ENCODE peak calls at places on chromosomes 13 and 19, in four cellular contexts. One of them, this sample, is unnamed. For H3K4me1 and H3K36me3, the result is how much of the 10 kb centered on the place peaks cover.

GRCh38 chr13:42330991-42331390 is 59.0 kb downstream of the AKAP11 start:
- DNase-seq in pancreas: no peak
- DNase-seq in body of pancreas: no peak
- DNase-seq in mucosa of descending colon: no peak
- DNase-seq in this sample: no peak

GRCh38 chr13:101673360-101674105 is 221.1 kb downstream of the ITGBL1 start:
- DNase-seq in pancreas: no peak
- DNase-seq in body of pancreas: no peak
- DNase-seq in mucosa of descending colon: no peak
- DNase-seq in this sample: no peak

GRCh38 chr13:40103864-40104263 is 448.4 kb downstream of the COG6 start:
- DNase-seq in pancreas: no peak
- DNase-seq in body of pancreas: no peak
- DNase-seq in mucosa of descending colon: no peak
- DNase-seq in this sample: no peak

GRCh38 chr19:42634409-42635232 is 39.9 kb upstream of the CEACAM8 start:
- DNase-seq in pancreas: no peak
- DNase-seq in body of pancreas: peak
- DNase-seq in mucosa of descending colon: peak
- DNase-seq in this sample: no peak

GRCh38 chr13:40272776-40273139 is 393.7 kb downstream of the FOXO1 start:
- DNase-seq in pancreas: no peak
- DNase-seq in body of pancreas: no peak
- DNase-seq in mucosa of descending colon: no peak
- DNase-seq in this sample: no peak

GRCh38 chr13:84445776-84446175 is 563.5 kb upstream of the SLITRK1 start:
- DNase-seq in pancreas: no peak
- DNase-seq in body of pancreas: no peak
- DNase-seq in mucosa of descending colon: no peak
- DNase-seq in this sample: no peak

GRCh38 chr19:19566306-19566705 is 28.2 kb downstream of the CILP2 start:
- DNase-seq in pancreas: no peak
- DNase-seq in body of pancreas: no peak
- DNase-seq in mucosa of descending colon: no peak
- DNase-seq in this sample: no peak

GRCh38 chr13:38530492-38530891 is 156.4 kb upstream of the FREM2 start:
- DNase-seq in pancreas: no peak
- DNase-seq in body of pancreas: peak
- DNase-seq in mucosa of descending colon: no peak
- DNase-seq in this sample: no peak

GRCh38 chr13:100533588-100534041 is 55.0 kb downstream of the GGACT start:
- DNase-seq in pancreas: no peak
- DNase-seq in body of pancreas: peak
- DNase-seq in mucosa of descending colon: peak
- DNase-seq in this sample: no peak

GRCh38 chr19:45922281-45922680 is 7.7 kb upstream of the NANOS2 start:
- DNase-seq in pancreas: no peak
- DNase-seq in body of pancreas: no peak
- DNase-seq in mucosa of descending colon: no peak
- DNase-seq in this sample: no peak

GRCh38 chr13:113836917-113837553 is 26.8 kb downstream of the GAS6 start:
- DNase-seq in pancreas: no peak
- DNase-seq in body of pancreas: peak
- DNase-seq in mucosa of descending colon: peak
- DNase-seq in this sample: peak

GRCh38 chr19:42155796-42156195 is 23.6 kb upstream of the POU2F2 start:
- DNase-seq in pancreas: no peak
- DNase-seq in body of pancreas: no peak
- DNase-seq in mucosa of descending colon: no peak
- DNase-seq in this sample: no peak

GRCh38 chr19:46727036-46727501 is 10.2 kb upstream of the PRKD2 start:
- DNase-seq in pancreas: peak
- DNase-seq in body of pancreas: no peak
- DNase-seq in mucosa of descending colon: no peak
- DNase-seq in this sample: no peak

GRCh38 chr19:8915997-8916396 is 83.8 kb downstream of the MBD3L1 start:
- DNase-seq in pancreas: no peak
- DNase-seq in body of pancreas: no peak
- DNase-seq in mucosa of descending colon: no peak
- DNase-seq in this sample: no peak

GRCh38 chr13:73499685-73500084 is 440.9 kb downstream of the KLF5 start:
- DNase-seq in pancreas: no peak
- DNase-seq in body of pancreas: no peak
- DNase-seq in mucosa of descending colon: peak
- DNase-seq in this sample: no peak

GRCh38 chr19:679418-680286 is 3.5 kb downstream of the FSTL3 start:
- DNase-seq in pancreas: peak
- DNase-seq in body of pancreas: peak
- DNase-seq in mucosa of descending colon: peak
- DNase-seq in this sample: no peak

GRCh38 chr19:54309811-54310210 is 3.2 kb downstream of the LILRA5 start:
- DNase-seq in pancreas: no peak
- DNase-seq in body of pancreas: no peak
- DNase-seq in mucosa of descending colon: no peak
- DNase-seq in this sample: no peak

GRCh38 chr19:36032251-36033104 is at the start of gene CLIP3:
- DNase-seq in pancreas: peak
- DNase-seq in body of pancreas: peak
- DNase-seq in mucosa of descending colon: no peak
- DNase-seq in this sample: no peak

GRCh38 chr13:73922728-73923393 is 211.3 kb downstream of the KLF12 start:
- DNase-seq in pancreas: no peak
- DNase-seq in body of pancreas: no peak
- DNase-seq in mucosa of descending colon: no peak
- DNase-seq in this sample: no peak

GRCh38 chr19:52898101-52898500 is 666 bp upstream of the ZNF320 start:
- DNase-seq in pancreas: no peak
- DNase-seq in body of pancreas: no peak
- DNase-seq in mucosa of descending colon: peak
- DNase-seq in this sample: no peak

GRCh38 chr19:7333198-7334118 is 15.3 kb upstream of the ARHGEF18 start:
- DNase-seq in pancreas: peak
- DNase-seq in body of pancreas: peak
- DNase-seq in mucosa of descending colon: no peak
- DNase-seq in this sample: no peak

GRCh38 chr19:31135841-31136240 is 213.4 kb downstream of the TSHZ3 start:
- DNase-seq in pancreas: no peak
- DNase-seq in body of pancreas: no peak
- DNase-seq in mucosa of descending colon: no peak
- DNase-seq in this sample: no peak

GRCh38 chr13:41199061-41199460 is 4.7 kb upstream of the KBTBD7 start:
- DNase-seq in pancreas: no peak
- DNase-seq in body of pancreas: no peak
- DNase-seq in mucosa of descending colon: no peak
- DNase-seq in this sample: no peak

GRCh38 chr19:55600336-55601028 is 394 bp downstream of the ZNF524 start:
- DNase-seq in pancreas: no peak
- DNase-seq in body of pancreas: peak
- DNase-seq in mucosa of descending colon: no peak
- DNase-seq in this sample: no peak

GRCh38 chr19:55069137-55069858 is 6.3 kb upstream of the RDH13 start:
- DNase-seq in pancreas: no peak
- DNase-seq in body of pancreas: peak
- DNase-seq in mucosa of descending colon: peak
- DNase-seq in this sample: peak

GRCh38 chr13:109151696-109152095 is 522.3 kb downstream of the MYO16 start:
- DNase-seq in pancreas: no peak
- DNase-seq in body of pancreas: no peak
- DNase-seq in mucosa of descending colon: no peak
- DNase-seq in this sample: no peak

GRCh38 chr19:23991170-23991569 is 76.5 kb downstream of the ZNF726 start:
- DNase-seq in pancreas: no peak
- DNase-seq in body of pancreas: peak
- DNase-seq in mucosa of descending colon: peak
- DNase-seq in this sample: no peak

GRCh38 chr19:18446811-18447359 is 9.0 kb upstream of the ISYNA1 start:
- DNase-seq in pancreas: no peak
- DNase-seq in body of pancreas: no peak
- DNase-seq in mucosa of descending colon: no peak
- DNase-seq in this sample: no peak

GRCh38 chr19:45468159-45468651 is 409 bp downstream of the FOSB start:
- DNase-seq in pancreas: peak
- DNase-seq in body of pancreas: peak
- DNase-seq in mucosa of descending colon: no peak
- DNase-seq in this sample: no peak

GRCh38 chr13:72120632-72121031 is 253.6 kb upstream of the DACH1 start:
- DNase-seq in pancreas: no peak
- DNase-seq in body of pancreas: no peak
- DNase-seq in mucosa of descending colon: no peak
- DNase-seq in this sample: no peak

GRCh38 chr13:111288276-111288675 is 32.2 kb upstream of the TEX29 start:
- DNase-seq in pancreas: no peak
- DNase-seq in body of pancreas: no peak
- DNase-seq in mucosa of descending colon: no peak
- DNase-seq in this sample: no peak

GRCh38 chr13:110433014-110433413 is 125.9 kb downstream of the COL4A2 start:
- DNase-seq in pancreas: no peak
- DNase-seq in body of pancreas: no peak
- DNase-seq in mucosa of descending colon: no peak
- DNase-seq in this sample: no peak

DNA sequence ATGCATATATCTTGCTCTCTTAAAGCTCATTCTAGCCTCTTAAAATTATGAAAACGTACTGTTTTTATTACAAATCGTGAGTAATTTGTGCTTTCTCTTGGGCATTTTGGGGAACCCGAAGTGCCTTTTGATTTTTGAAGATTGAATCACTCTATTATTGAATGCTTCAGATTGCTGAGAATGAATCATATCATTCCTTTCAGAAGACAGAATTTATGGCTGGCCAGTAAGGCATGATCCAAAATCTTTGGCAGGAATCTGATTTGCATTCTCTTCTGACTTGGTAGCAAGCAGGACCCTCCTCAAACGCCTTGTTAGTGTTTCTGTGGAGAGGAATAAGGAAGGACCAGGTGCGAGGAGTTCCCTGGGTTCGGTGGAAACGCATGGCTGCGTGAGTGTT is 49.5 kb downstream of the STARD13 start:
- DNase-seq in pancreas: no peak
- DNase-seq in body of pancreas: no peak
- DNase-seq in mucosa of descending colon: no peak
- DNase-seq in this sample: no peak
- H3K4me1 ChIP-seq in pancreas: under half
- H3K4me1 ChIP-seq in body of pancreas: under half
- H3K4me1 ChIP-seq in mucosa of descending colon: under half
- H3K4me1 ChIP-seq in this sample: under half

DNA sequence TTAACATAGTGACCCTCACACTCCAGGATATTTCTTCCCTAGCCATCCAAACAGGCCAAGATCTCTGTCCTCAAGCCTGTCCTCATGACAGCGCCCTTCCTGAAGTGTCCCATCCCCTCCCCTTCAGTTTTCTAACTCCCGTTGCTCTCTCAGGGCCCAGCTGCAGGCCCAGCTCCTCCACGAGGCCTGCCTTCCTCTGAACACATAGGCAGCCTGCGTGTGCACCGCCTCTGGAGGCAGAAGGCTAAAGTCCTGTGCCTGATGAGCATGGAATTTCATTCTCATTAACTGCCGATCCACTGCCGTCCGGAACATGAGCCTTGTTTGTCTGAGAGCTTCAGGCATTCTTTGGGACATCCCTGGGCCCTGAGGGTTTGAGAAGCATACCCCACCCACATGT is 306.4 kb downstream of the DCLK1 start:
- DNase-seq in pancreas: no peak
- DNase-seq in body of pancreas: no peak
- DNase-seq in mucosa of descending colon: no peak
- DNase-seq in this sample: no peak
- H3K36me3 ChIP-seq in pancreas: under half
- H3K36me3 ChIP-seq in body of pancreas: under half
- H3K36me3 ChIP-seq in mucosa of descending colon: under half
- H3K36me3 ChIP-seq in this sample: under half

GRCh38 chr13:51222510-51223283 is 499 bp downstream of the FAM124A start:
- DNase-seq in pancreas: no peak
- DNase-seq in body of pancreas: no peak
- DNase-seq in mucosa of descending colon: no peak
- DNase-seq in this sample: no peak
- H3K4me1 ChIP-seq in pancreas: under half
- H3K4me1 ChIP-seq in body of pancreas: under half
- H3K4me1 ChIP-seq in mucosa of descending colon: under half
- H3K4me1 ChIP-seq in this sample: under half

DNA sequence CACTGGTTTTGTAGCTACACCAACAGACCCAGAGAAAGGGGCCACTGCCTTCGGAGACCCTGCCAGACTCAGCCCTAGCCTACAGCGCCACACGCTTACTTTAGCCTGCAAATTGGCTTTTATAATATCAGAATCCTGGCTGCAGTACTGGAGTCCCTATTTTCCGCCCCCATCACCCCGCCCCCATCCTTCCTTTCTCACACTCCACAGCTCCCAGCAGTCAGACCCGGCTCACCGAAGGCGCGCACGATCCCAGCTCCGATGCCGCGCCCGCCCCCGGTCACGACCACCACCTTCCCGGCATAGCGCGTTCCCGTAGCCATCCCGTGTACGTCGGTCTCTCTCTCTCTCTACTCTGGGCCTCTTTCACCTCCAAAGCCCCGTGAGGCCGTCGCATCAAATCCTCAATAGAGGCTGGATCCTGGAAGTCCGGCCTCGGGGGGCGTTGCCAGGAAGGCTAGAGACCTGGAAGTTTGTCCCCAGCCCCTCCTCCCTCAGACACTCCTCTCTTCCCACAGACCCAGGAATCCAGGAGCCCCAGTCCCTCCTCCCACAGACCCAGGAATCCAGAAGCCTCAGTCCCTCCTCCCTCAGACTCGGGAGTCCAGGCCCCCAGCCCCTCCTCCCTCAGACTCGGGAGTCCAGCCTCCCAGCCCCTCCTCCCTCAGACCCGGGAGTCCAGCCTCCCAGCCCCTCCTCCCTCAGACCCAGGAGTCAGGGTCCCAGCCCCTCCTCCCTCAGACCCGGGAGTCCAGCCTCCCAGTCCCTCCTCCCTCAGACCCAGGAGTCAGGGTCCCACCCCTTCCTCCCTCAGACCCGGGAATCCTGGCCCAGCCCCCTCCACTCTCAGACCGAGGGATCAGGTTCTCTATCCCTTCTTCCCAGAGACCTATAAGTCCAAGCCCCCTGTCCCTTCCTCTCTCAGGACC is at the start of gene HSD17B14:
- DNase-seq in pancreas: peak
- DNase-seq in body of pancreas: peak
- DNase-seq in mucosa of descending colon: no peak
- DNase-seq in this sample: no peak
- H3K36me3 ChIP-seq in pancreas: under half
- H3K36me3 ChIP-seq in body of pancreas: under half
- H3K36me3 ChIP-seq in mucosa of descending colon: under half
- H3K36me3 ChIP-seq in this sample: under half

GRCh38 chr19:15280048-15280725 is 47.9 kb upstream of the EPHX3 start:
- DNase-seq in pancreas: no peak
- DNase-seq in body of pancreas: no peak
- DNase-seq in mucosa of descending colon: no peak
- DNase-seq in this sample: no peak
- H3K4me1 ChIP-seq in pancreas: half or more
- H3K4me1 ChIP-seq in body of pancreas: half or more
- H3K4me1 ChIP-seq in mucosa of descending colon: half or more
- H3K4me1 ChIP-seq in this sample: under half

GRCh38 chr19:1825909-1826556 is 14.0 kb upstream of the ATP8B3 start:
- DNase-seq in pancreas: peak
- DNase-seq in body of pancreas: peak
- DNase-seq in mucosa of descending colon: peak
- DNase-seq in this sample: peak
- H3K36me3 ChIP-seq in pancreas: under half
- H3K36me3 ChIP-seq in body of pancreas: under half
- H3K36me3 ChIP-seq in mucosa of descending colon: under half
- H3K36me3 ChIP-seq in this sample: under half

This sample was measured in prostate gland.